ENCODE peak calls at places on chromosomes 1 and 21, in four cellular contexts. One of them, this sample, is unnamed.

GRCh38 chr1:180544050-180544449 is 14.7 kb upstream of the OVAAL start:
- DNase-seq in NCI-H1694: no peak
- DNase-seq in kidney glomerular epithelial cell: no peak
- DNase-seq in transverse colon: no peak
- DNase-seq in this sample: no peak

GRCh38 chr1:216686860-216687545 is 36.2 kb downstream of the ESRRG start:
- DNase-seq in kidney glomerular epithelial cell: no peak
- DNase-seq in NCI-H1694: peak; percentile 33
- DNase-seq in transverse colon: no peak
- DNase-seq in this sample: peak; percentile 64

GRCh38 chr21:37878946-37879660 is 37.2 kb downstream of the KCNJ6 start:
- DNase-seq in kidney glomerular epithelial cell: peak; percentile 97
- DNase-seq in NCI-H1694: peak; percentile 82
- DNase-seq in transverse colon: no peak
- DNase-seq in this sample: peak; percentile 99

GRCh38 chr1:169468982-169469381 is 16.8 kb downstream of the SLC19A2 start:
- DNase-seq in transverse colon: no peak
- DNase-seq in kidney glomerular epithelial cell: no peak
- DNase-seq in NCI-H1694: no peak
- DNase-seq in this sample: no peak

GRCh38 chr1:78334952-78335351 is 155.8 kb upstream of the PTGFR start:
- DNase-seq in kidney glomerular epithelial cell: no peak
- DNase-seq in transverse colon: no peak
- DNase-seq in NCI-H1694: no peak
- DNase-seq in this sample: no peak

GRCh38 chr1:53583021-53583902 is 124.1 kb downstream of the DMRTB1 start:
- DNase-seq in kidney glomerular epithelial cell: no peak
- DNase-seq in transverse colon: no peak
- DNase-seq in NCI-H1694: no peak
- DNase-seq in this sample: no peak

GRCh38 chr1:176876966-176877515 is 287.5 kb downstream of the ASTN1 start:
- DNase-seq in NCI-H1694: no peak
- DNase-seq in transverse colon: no peak
- DNase-seq in kidney glomerular epithelial cell: no peak
- DNase-seq in this sample: no peak

GRCh38 chr1:32881291-32881690 is 5.0 kb upstream of the HPCA start:
- DNase-seq in NCI-H1694: no peak
- DNase-seq in transverse colon: no peak
- DNase-seq in kidney glomerular epithelial cell: no peak
- DNase-seq in this sample: no peak

GRCh38 chr1:37513795-37514349 is 694 bp downstream of the MEAF6 start:
- DNase-seq in NCI-H1694: no peak
- DNase-seq in kidney glomerular epithelial cell: peak; percentile 21
- DNase-seq in transverse colon: peak; percentile 33
- DNase-seq in this sample: peak; percentile 57

GRCh38 chr1:87176514-87176913 is 152.2 kb upstream of the LMO4 start:
- DNase-seq in kidney glomerular epithelial cell: no peak
- DNase-seq in transverse colon: no peak
- DNase-seq in NCI-H1694: no peak
- DNase-seq in this sample: no peak

GRCh38 chr21:25639167-25639921 is at the start of gene JAM2:
- DNase-seq in NCI-H1694: peak; percentile 60
- DNase-seq in transverse colon: peak; percentile 33
- DNase-seq in kidney glomerular epithelial cell: no peak
- DNase-seq in this sample: peak; percentile 11

GRCh38 chr1:201593200-201593828 is 54.4 kb downstream of the NAV1 start:
- DNase-seq in transverse colon: peak; percentile 44
- DNase-seq in kidney glomerular epithelial cell: peak; percentile 75
- DNase-seq in NCI-H1694: no peak
- DNase-seq in this sample: peak; percentile 69

GRCh38 chr1:228407118-228408040 is 744 bp upstream of the TRIM11 start:
- DNase-seq in kidney glomerular epithelial cell: no peak
- DNase-seq in NCI-H1694: no peak
- DNase-seq in transverse colon: no peak
- DNase-seq in this sample: no peak

GRCh38 chr1:23524716-23525401 is 6.2 kb downstream of the E2F2 start:
- DNase-seq in NCI-H1694: peak; percentile 19
- DNase-seq in kidney glomerular epithelial cell: no peak
- DNase-seq in transverse colon: peak; percentile 92
- DNase-seq in this sample: no peak

GRCh38 chr1:59427155-59427554 is 130.3 kb downstream of the FGGY start:
- DNase-seq in NCI-H1694: peak; percentile 95
- DNase-seq in kidney glomerular epithelial cell: peak; percentile 48
- DNase-seq in transverse colon: no peak
- DNase-seq in this sample: peak; percentile 97

GRCh38 chr1:233107130-233107529 is 156.7 kb downstream of the NTPCR start:
- DNase-seq in NCI-H1694: no peak
- DNase-seq in transverse colon: no peak
- DNase-seq in kidney glomerular epithelial cell: no peak
- DNase-seq in this sample: peak; percentile 24

GRCh38 chr1:8352886-8353285 is 35.0 kb downstream of the SLC45A1 start:
- DNase-seq in transverse colon: no peak
- DNase-seq in NCI-H1694: no peak
- DNase-seq in kidney glomerular epithelial cell: no peak
- DNase-seq in this sample: no peak

GRCh38 chr1:63190171-63190570 is 132.2 kb upstream of the FOXD3 start:
- DNase-seq in NCI-H1694: no peak
- DNase-seq in kidney glomerular epithelial cell: no peak
- DNase-seq in transverse colon: no peak
- DNase-seq in this sample: no peak

GRCh38 chr1:167526659-167527383 is 8.5 kb upstream of the CD247 start:
- DNase-seq in NCI-H1694: no peak
- DNase-seq in kidney glomerular epithelial cell: no peak
- DNase-seq in transverse colon: no peak
- DNase-seq in this sample: no peak

GRCh38 chr1:110616587-110616986 is 10.4 kb upstream of the KCNA2 start:
- DNase-seq in kidney glomerular epithelial cell: no peak
- DNase-seq in NCI-H1694: no peak
- DNase-seq in transverse colon: no peak
- DNase-seq in this sample: peak; percentile 84

GRCh38 chr1:12454406-12455391 is 163.3 kb downstream of the DHRS3 start:
- DNase-seq in kidney glomerular epithelial cell: peak; percentile 80
- DNase-seq in transverse colon: no peak
- DNase-seq in NCI-H1694: no peak
- DNase-seq in this sample: peak; percentile 80

GRCh38 chr1:210711825-210712224 is 383.1 kb downstream of the HHAT start:
- DNase-seq in transverse colon: no peak
- DNase-seq in NCI-H1694: no peak
- DNase-seq in kidney glomerular epithelial cell: no peak
- DNase-seq in this sample: no peak

GRCh38 chr1:97137862-97138514 is 416.4 kb downstream of the PTBP2 start:
- DNase-seq in kidney glomerular epithelial cell: peak; percentile 80
- DNase-seq in NCI-H1694: peak; percentile 97
- DNase-seq in transverse colon: peak; percentile 10
- DNase-seq in this sample: peak; percentile 78

GRCh38 chr1:212819704-212820103 is 27.7 kb downstream of the SPATA45 start:
- DNase-seq in NCI-H1694: no peak
- DNase-seq in kidney glomerular epithelial cell: no peak
- DNase-seq in transverse colon: no peak
- DNase-seq in this sample: no peak

GRCh38 chr1:9874959-9875635 is 35.0 kb downstream of the CTNNBIP1 start:
- DNase-seq in kidney glomerular epithelial cell: peak; percentile 75
- DNase-seq in transverse colon: peak; percentile 75
- DNase-seq in NCI-H1694: peak; percentile 72
- DNase-seq in this sample: peak; percentile 68

GRCh38 chr1:55089683-55090082 is 50.3 kb downstream of the PCSK9 start:
- DNase-seq in transverse colon: no peak
- DNase-seq in kidney glomerular epithelial cell: no peak
- DNase-seq in NCI-H1694: no peak
- DNase-seq in this sample: no peak

GRCh38 chr1:83857108-83857507 is 141.8 kb downstream of the TTLL7 start:
- DNase-seq in kidney glomerular epithelial cell: peak; percentile 36
- DNase-seq in NCI-H1694: no peak
- DNase-seq in transverse colon: no peak
- DNase-seq in this sample: peak; percentile 40

GRCh38 chr1:182599339-182599738 is 4.8 kb downstream of the RGS16 start:
- DNase-seq in NCI-H1694: no peak
- DNase-seq in transverse colon: no peak
- DNase-seq in kidney glomerular epithelial cell: no peak
- DNase-seq in this sample: no peak

GRCh38 chr1:108595510-108595909 is 35.6 kb downstream of the EEIG2 start:
- DNase-seq in transverse colon: no peak
- DNase-seq in kidney glomerular epithelial cell: no peak
- DNase-seq in NCI-H1694: no peak
- DNase-seq in this sample: no peak

GRCh38 chr1:228937851-228938247 is 202.6 kb downstream of the RHOU start:
- DNase-seq in NCI-H1694: no peak
- DNase-seq in kidney glomerular epithelial cell: no peak
- DNase-seq in transverse colon: no peak
- DNase-seq in this sample: no peak

GRCh38 chr1:41672173-41672572 is 187.7 kb upstream of the EDN2 start:
- DNase-seq in kidney glomerular epithelial cell: peak; percentile 83
- DNase-seq in NCI-H1694: no peak
- DNase-seq in transverse colon: no peak
- DNase-seq in this sample: peak; percentile 73

GRCh38 chr1:109873278-109874175 is 37.1 kb upstream of the CSF1 start:
- DNase-seq in transverse colon: no peak
- DNase-seq in NCI-H1694: no peak
- DNase-seq in kidney glomerular epithelial cell: no peak
- DNase-seq in this sample: peak; percentile 50

GRCh38 chr1:47934243-47934805 is 62.9 kb downstream of the TRABD2B start:
- DNase-seq in kidney glomerular epithelial cell: peak; percentile 97
- DNase-seq in transverse colon: peak; percentile 47
- DNase-seq in NCI-H1694: peak; percentile 84
- DNase-seq in this sample: peak; percentile 91

GRCh38 chr1:14848203-14848602 is 249.7 kb downstream of the KAZN start:
- DNase-seq in NCI-H1694: no peak
- DNase-seq in transverse colon: no peak
- DNase-seq in kidney glomerular epithelial cell: no peak
- DNase-seq in this sample: no peak

GRCh38 chr1:68112835-68113243 is 62.4 kb upstream of the DIRAS3 start:
- DNase-seq in kidney glomerular epithelial cell: no peak
- DNase-seq in NCI-H1694: no peak
- DNase-seq in transverse colon: no peak
- DNase-seq in this sample: peak; percentile 65

GRCh38 chr21:36104306-36105300 is 30.3 kb upstream of the CBR3 start:
- DNase-seq in NCI-H1694: no peak
- DNase-seq in kidney glomerular epithelial cell: peak; percentile 83
- DNase-seq in transverse colon: peak; percentile 34
- DNase-seq in this sample: peak; percentile 95